ENCODE peak calls at places on chromosomes 2 and 18, in nine cellular contexts. Z is H54; C is foreskin keratinocyte; N is posterior vena cava; Q is DMS 273 treated with DMSO at 0.1 percent for 48 hours; B is central memory CD8-positive, alpha-beta T cell; D is CD4-positive, alpha-beta T cell; W is T follicular helper cell; O is coronary artery. X is an unnamed sample.

GRCh38 chr2:164882276-164882675 is 40.7 kb upstream of the COBLL1 start:
- DNase-seq in D (no peak), B (no peak), Z (no peak), O (no peak), N (no peak), C (no peak), Q (no peak), W (no peak), X (no peak)

GRCh38 chr2:216849987-216850386 is 9.9 kb downstream of the TNP1 start:
- DNase-seq in W (no peak), Z (no peak), O (no peak), N (no peak), B (no peak), C (peak; percentile 70), D (peak; percentile 18), Q (no peak), X (no peak)

GRCh38 chr18:79876497-79876896 is 75.0 kb downstream of the SLC66A2 start:
- DNase-seq in C (peak; percentile 36), O (peak; percentile 55), Z (no peak), D (no peak), B (no peak), W (no peak), N (peak; percentile 77), Q (no peak), X (no peak)

GRCh38 chr2:5125017-5125730 is 567.0 kb upstream of the SOX11 start:
- DNase-seq in C (no peak), N (no peak), D (no peak), B (no peak), W (no peak), Q (no peak), Z (no peak), O (no peak), X (no peak)

GRCh38 chr2:137190411-137191190 is 425.3 kb downstream of the THSD7B start:
- DNase-seq in Z (no peak), Q (no peak), C (peak; percentile 23), W (no peak), D (no peak), B (no peak), O (no peak), N (no peak), X (no peak)

GRCh38 chr18:26617151-26617554 is 68.8 kb upstream of the KCTD1 start:
- DNase-seq in Z (peak; percentile 60), D (no peak), Q (no peak), B (no peak), C (peak; percentile 96), O (no peak), N (no peak), W (no peak), X (no peak)

GRCh38 chr2:67717692-67718091 is 320.6 kb downstream of the ETAA1 start:
- DNase-seq in O (no peak), B (no peak), N (no peak), Z (no peak), W (no peak), C (no peak), Q (no peak), D (no peak), X (no peak)

GRCh38 chr18:3653859-3654441 is 204.0 kb downstream of the TGIF1 start:
- DNase-seq in B (no peak), W (no peak), C (no peak), N (no peak), O (no peak), Q (no peak), D (no peak), Z (no peak), X (no peak)

GRCh38 chr18:67467188-67467587 is 49.3 kb downstream of the DSEL start:
- DNase-seq in D (no peak), B (no peak), Z (no peak), W (no peak), C (no peak), N (no peak), O (no peak), Q (no peak), X (no peak)

GRCh38 chr2:197889041-197889440 is 84.6 kb downstream of the PLCL1 start:
- DNase-seq in O (no peak), Q (no peak), W (no peak), Z (no peak), C (peak; percentile 75), D (peak; percentile 21), B (no peak), N (no peak), X (no peak)

GRCh38 chr2:242010567-242011513 is 141.3 kb downstream of the RTP5 start:
- DNase-seq in W (no peak), D (no peak), B (no peak), O (peak; percentile 54), N (no peak), Q (no peak), Z (no peak), C (peak; percentile 15), X (peak; percentile 47)

GRCh38 chr2:47534179-47534919 is 131.4 kb downstream of the MSH2 start:
- DNase-seq in B (no peak), C (peak; percentile 58), D (no peak), N (no peak), Q (no peak), W (no peak), O (no peak), Z (peak; percentile 95), X (no peak)

GRCh38 chr2:176395273-176395854 is 126.1 kb downstream of the MTX2 start:
- DNase-seq in D (no peak), N (no peak), W (no peak), B (no peak), C (peak; percentile 11), Z (no peak), O (no peak), Q (no peak), X (no peak)

GRCh38 chr2:25294573-25295462 is 46.9 kb downstream of the DNMT3A start:
- DNase-seq in B (peak; percentile 76), D (peak; percentile 76), O (no peak), Q (no peak), Z (peak; percentile 55), N (peak; percentile 94), W (peak; percentile 65), C (no peak), X (peak; percentile 79)

GRCh38 chr2:98952971-98953370 is 16.9 kb upstream of the CRACDL start:
- DNase-seq in B (no peak), W (no peak), O (no peak), Z (no peak), Q (no peak), C (peak; percentile 42), N (no peak), D (no peak), X (no peak)

GRCh38 chr18:21826196-21826595 is 85.6 kb downstream of the MIB1 start:
- DNase-seq in W (no peak), O (no peak), B (no peak), Q (no peak), C (peak; percentile 87), N (no peak), D (no peak), Z (no peak), X (no peak)

GRCh38 chr18:36031407-36031806 is 36.0 kb downstream of the RPRD1A start:
- DNase-seq in O (no peak), C (no peak), N (no peak), B (no peak), Q (no peak), W (no peak), Z (no peak), D (no peak), X (peak; percentile 22)

GRCh38 chr2:238287702-238288649 is at the start of gene PER2:
- DNase-seq in D (peak; percentile 49), O (peak; percentile 88), W (peak; percentile 27), Z (peak; percentile 73), C (peak; percentile 87), N (peak; percentile 88), Q (peak; percentile 30), B (peak; percentile 28), X (peak; percentile 27)

GRCh38 chr2:159226059-159226461 is 60.4 kb downstream of the WDSUB1 start:
- DNase-seq in Q (no peak), O (no peak), Z (peak; percentile 47), W (no peak), D (no peak), B (no peak), C (peak; percentile 39), N (no peak), X (no peak)

X was measured in naive B cell.